ENCODE peak calls at places on chromosomes 16 and 17, in four cellular contexts. U, Q, V and D are unnamed samples.

GRCh38 chr17:69639096-69639495 is 224.6 kb downstream of the MAP2K6 start:
- DNase-seq in U (no peak), Q (no peak), V (no peak), D (no peak)

GRCh38 chr17:83176956-83177583 is 97.7 kb downstream of the METRNL start:
- DNase-seq in U (no peak), Q (no peak), V (no peak), D (peak; percentile 39)

GRCh38 chr17:43669971-43670644 is 8.4 kb upstream of the MEOX1 start:
- DNase-seq in U (no peak), Q (peak; percentile 75), V (no peak), D (no peak)

GRCh38 chr17:8153550-8153956 is 1.3 kb upstream of the PER1 start:
- DNase-seq in U (peak; percentile 80), Q (peak; percentile 92), V (peak; percentile 92), D (peak; percentile 89)

GRCh38 chr16:31093132-31093703 is 1.4 kb downstream of the VKORC1 start:
- DNase-seq in U (no peak), Q (peak; percentile 55), V (no peak), D (peak; percentile 49)

GRCh38 chr16:3488801-3489200 is 6.5 kb downstream of the C16orf90 start:
- DNase-seq in U (no peak), Q (no peak), V (no peak), D (no peak)

GRCh38 chr17:29149431-29150064 is 30.6 kb downstream of the MYO18A start:
- DNase-seq in U (peak; percentile 10), Q (no peak), V (no peak), D (no peak)

GRCh38 chr17:9330903-9331272 is 244.7 kb downstream of the STX8 start:
- DNase-seq in U (no peak), Q (no peak), V (no peak), D (no peak)